ENCODE peak calls at places on chromosome 15, in six cellular contexts. Y, Z, S, B, T and D are unnamed samples.

GRCh38 chr15:83270176-83270575 is 14.3 kb downstream of the BNC1 start:
- DNase-seq in Y (no peak), Z (no peak), S (no peak), B (no peak), T (no peak), D (no peak)

GRCh38 chr15:53811530-53811929 is 52.1 kb upstream of the WDR72 start:
- DNase-seq in Y (no peak), Z (no peak), S (no peak), B (peak; percentile 51), T (no peak), D (no peak)

GRCh38 chr15:59885832-59886231 is 118.3 kb upstream of the FOXB1 start:
- DNase-seq in Y (no peak), Z (no peak), S (no peak), B (no peak), T (peak; percentile 67), D (no peak)

GRCh38 chr15:68812596-68813548 is 7.8 kb downstream of the ANP32A start:
- DNase-seq in Y (no peak), Z (no peak), S (no peak), B (no peak), T (no peak), D (no peak)

GRCh38 chr15:70604671-70605070 is 158.7 kb downstream of the UACA start:
- DNase-seq in Y (no peak), Z (no peak), S (no peak), B (no peak), T (no peak), D (no peak)

GRCh38 chr15:68303560-68304436 is 26.3 kb downstream of the FEM1B start:
- DNase-seq in Y (peak; percentile 66), Z (no peak), S (no peak), B (no peak), T (no peak), D (no peak)

GRCh38 chr15:60477991-60478632 is 830 bp downstream of the ICE2 start:
- DNase-seq in Y (no peak), Z (peak; percentile 14), S (no peak), B (peak; percentile 31), T (no peak), D (no peak)

GRCh38 chr15:26126070-26126469 is 262.9 kb upstream of the ATP10A start:
- DNase-seq in Y (no peak), Z (no peak), S (no peak), B (no peak), T (no peak), D (no peak)

GRCh38 chr15:98647774-98648653 is at the start of gene IGF1R:
- DNase-seq in Y (peak; percentile 92), Z (no peak), S (peak; percentile 75), B (peak; percentile 94), T (peak; percentile 91), D (peak; percentile 92)